ENCODE peak calls at places on chromosomes 2 and 18, in four cellular contexts. One of them, this sample, is unnamed.

GRCh38 chr18:55781481-55781957 is 193.5 kb upstream of the TCF4 start:
- DNase-seq in fibroblast of mammary gland: peak
- DNase-seq in hepatocyte: peak
- DNase-seq in stimulated activated CD4-positive, alpha-beta T cell treated with anti-CD3 and anti-CD28 coated beads, TNF-alpha, amount 100 ng/mL, for 48 hours: no peak
- DNase-seq in this sample: peak

GRCh38 chr18:13284330-13285027 is 65.9 kb downstream of the LDLRAD4 start:
- DNase-seq in fibroblast of mammary gland: no peak
- DNase-seq in stimulated activated CD4-positive, alpha-beta T cell treated with anti-CD3 and anti-CD28 coated beads, TNF-alpha, amount 100 ng/mL, for 48 hours: no peak
- DNase-seq in hepatocyte: no peak
- DNase-seq in this sample: no peak

GRCh38 chr2:44433841-44434240 is 72.1 kb downstream of the CAMKMT start:
- DNase-seq in fibroblast of mammary gland: no peak
- DNase-seq in hepatocyte: no peak
- DNase-seq in stimulated activated CD4-positive, alpha-beta T cell treated with anti-CD3 and anti-CD28 coated beads, TNF-alpha, amount 100 ng/mL, for 48 hours: no peak
- DNase-seq in this sample: no peak

GRCh38 chr2:240463274-240463865 is 27.9 kb downstream of the GPC1 start:
- DNase-seq in stimulated activated CD4-positive, alpha-beta T cell treated with anti-CD3 and anti-CD28 coated beads, TNF-alpha, amount 100 ng/mL, for 48 hours: no peak
- DNase-seq in hepatocyte: no peak
- DNase-seq in fibroblast of mammary gland: peak
- DNase-seq in this sample: no peak

GRCh38 chr2:215685218-215685962 is 249.5 kb upstream of the FN1 start:
- DNase-seq in hepatocyte: no peak
- DNase-seq in fibroblast of mammary gland: peak
- DNase-seq in stimulated activated CD4-positive, alpha-beta T cell treated with anti-CD3 and anti-CD28 coated beads, TNF-alpha, amount 100 ng/mL, for 48 hours: no peak
- DNase-seq in this sample: peak

GRCh38 chr2:100865819-100866462 is 46.0 kb downstream of the NPAS2 start:
- DNase-seq in hepatocyte: peak
- DNase-seq in stimulated activated CD4-positive, alpha-beta T cell treated with anti-CD3 and anti-CD28 coated beads, TNF-alpha, amount 100 ng/mL, for 48 hours: no peak
- DNase-seq in fibroblast of mammary gland: peak
- DNase-seq in this sample: peak

GRCh38 chr2:42249887-42250286 is 80.7 kb downstream of the EML4 start:
- DNase-seq in fibroblast of mammary gland: no peak
- DNase-seq in stimulated activated CD4-positive, alpha-beta T cell treated with anti-CD3 and anti-CD28 coated beads, TNF-alpha, amount 100 ng/mL, for 48 hours: no peak
- DNase-seq in hepatocyte: no peak
- DNase-seq in this sample: no peak

GRCh38 chr18:3845176-3845575 is 395.2 kb downstream of the TGIF1 start:
- DNase-seq in hepatocyte: no peak
- DNase-seq in stimulated activated CD4-positive, alpha-beta T cell treated with anti-CD3 and anti-CD28 coated beads, TNF-alpha, amount 100 ng/mL, for 48 hours: no peak
- DNase-seq in fibroblast of mammary gland: no peak
- DNase-seq in this sample: no peak

GRCh38 chr2:234968633-234969328 is 17.0 kb downstream of the SH3BP4 start:
- DNase-seq in fibroblast of mammary gland: no peak
- DNase-seq in stimulated activated CD4-positive, alpha-beta T cell treated with anti-CD3 and anti-CD28 coated beads, TNF-alpha, amount 100 ng/mL, for 48 hours: no peak
- DNase-seq in hepatocyte: no peak
- DNase-seq in this sample: no peak

GRCh38 chr2:234410526-234410925 is 86.4 kb downstream of the ARL4C start:
- DNase-seq in hepatocyte: no peak
- DNase-seq in stimulated activated CD4-positive, alpha-beta T cell treated with anti-CD3 and anti-CD28 coated beads, TNF-alpha, amount 100 ng/mL, for 48 hours: no peak
- DNase-seq in fibroblast of mammary gland: no peak
- DNase-seq in this sample: no peak

GRCh38 chr18:8770655-8771054 is 65.3 kb downstream of the MTCL1 start:
- DNase-seq in stimulated activated CD4-positive, alpha-beta T cell treated with anti-CD3 and anti-CD28 coated beads, TNF-alpha, amount 100 ng/mL, for 48 hours: no peak
- DNase-seq in fibroblast of mammary gland: no peak
- DNase-seq in hepatocyte: no peak
- DNase-seq in this sample: no peak

GRCh38 chr2:150570712-150571111 is 83.2 kb upstream of the RND3 start:
- DNase-seq in hepatocyte: no peak
- DNase-seq in fibroblast of mammary gland: peak
- DNase-seq in stimulated activated CD4-positive, alpha-beta T cell treated with anti-CD3 and anti-CD28 coated beads, TNF-alpha, amount 100 ng/mL, for 48 hours: no peak
- DNase-seq in this sample: peak

GRCh38 chr18:69943021-69943420 is 4.7 kb downstream of the CD226 start:
- DNase-seq in fibroblast of mammary gland: no peak
- DNase-seq in stimulated activated CD4-positive, alpha-beta T cell treated with anti-CD3 and anti-CD28 coated beads, TNF-alpha, amount 100 ng/mL, for 48 hours: no peak
- DNase-seq in hepatocyte: no peak
- DNase-seq in this sample: peak

GRCh38 chr2:182816856-182817255 is 49.6 kb downstream of the FRZB start:
- DNase-seq in hepatocyte: no peak
- DNase-seq in fibroblast of mammary gland: no peak
- DNase-seq in stimulated activated CD4-positive, alpha-beta T cell treated with anti-CD3 and anti-CD28 coated beads, TNF-alpha, amount 100 ng/mL, for 48 hours: no peak
- DNase-seq in this sample: peak

GRCh38 chr2:58137856-58138255 is 91.2 kb downstream of the VRK2 start:
- DNase-seq in stimulated activated CD4-positive, alpha-beta T cell treated with anti-CD3 and anti-CD28 coated beads, TNF-alpha, amount 100 ng/mL, for 48 hours: no peak
- DNase-seq in fibroblast of mammary gland: no peak
- DNase-seq in hepatocyte: no peak
- DNase-seq in this sample: no peak

GRCh38 chr18:44781890-44782289 is 101.2 kb downstream of the SETBP1 start:
- DNase-seq in fibroblast of mammary gland: peak
- DNase-seq in stimulated activated CD4-positive, alpha-beta T cell treated with anti-CD3 and anti-CD28 coated beads, TNF-alpha, amount 100 ng/mL, for 48 hours: no peak
- DNase-seq in hepatocyte: peak
- DNase-seq in this sample: peak

GRCh38 chr18:24259869-24260662 is 121.2 kb downstream of the CABYR start:
- DNase-seq in stimulated activated CD4-positive, alpha-beta T cell treated with anti-CD3 and anti-CD28 coated beads, TNF-alpha, amount 100 ng/mL, for 48 hours: no peak
- DNase-seq in hepatocyte: no peak
- DNase-seq in fibroblast of mammary gland: no peak
- DNase-seq in this sample: no peak

GRCh38 chr2:15559800-15560403 is 1.2 kb downstream of the NBAS start:
- DNase-seq in stimulated activated CD4-positive, alpha-beta T cell treated with anti-CD3 and anti-CD28 coated beads, TNF-alpha, amount 100 ng/mL, for 48 hours: no peak
- DNase-seq in hepatocyte: no peak
- DNase-seq in fibroblast of mammary gland: no peak
- DNase-seq in this sample: no peak

GRCh38 chr2:72755647-72756423 is 70.0 kb downstream of the EXOC6B start:
- DNase-seq in fibroblast of mammary gland: peak
- DNase-seq in hepatocyte: peak
- DNase-seq in stimulated activated CD4-positive, alpha-beta T cell treated with anti-CD3 and anti-CD28 coated beads, TNF-alpha, amount 100 ng/mL, for 48 hours: no peak
- DNase-seq in this sample: no peak

GRCh38 chr2:167196461-167197252 is 308.4 kb downstream of the XIRP2 start:
- DNase-seq in stimulated activated CD4-positive, alpha-beta T cell treated with anti-CD3 and anti-CD28 coated beads, TNF-alpha, amount 100 ng/mL, for 48 hours: no peak
- DNase-seq in hepatocyte: peak
- DNase-seq in fibroblast of mammary gland: peak
- DNase-seq in this sample: peak

GRCh38 chr18:26017929-26018328 is 72.5 kb downstream of the SS18 start:
- DNase-seq in stimulated activated CD4-positive, alpha-beta T cell treated with anti-CD3 and anti-CD28 coated beads, TNF-alpha, amount 100 ng/mL, for 48 hours: no peak
- DNase-seq in hepatocyte: no peak
- DNase-seq in fibroblast of mammary gland: no peak
- DNase-seq in this sample: peak

This sample was measured in choroid plexus epithelial cell.